ENCODE peak calls at places on chromosomes 6 and 20, in four cellular contexts. One of them, this sample, is unnamed.
A peak's percentile ranks its signal among the peaks of the same experiment; 100 is the strongest.

GRCh38 chr6:108872001-108872974 is 24.1 kb downstream of the ARMC2 start:
- DNase-seq in SK-N-SH: no peak
- DNase-seq in epithelial cell of esophagus: no peak
- DNase-seq in tibial nerve: no peak
- DNase-seq in this sample: no peak

GRCh38 chr6:52562915-52563314 is 13.9 kb downstream of the TRAM2 start:
- DNase-seq in SK-N-SH: no peak
- DNase-seq in epithelial cell of esophagus: no peak
- DNase-seq in tibial nerve: no peak
- DNase-seq in this sample: peak; percentile 80

GRCh38 chr6:142846883-142847287 is 98.1 kb downstream of the HIVEP2 start:
- DNase-seq in SK-N-SH: no peak
- DNase-seq in epithelial cell of esophagus: peak; percentile 91
- DNase-seq in tibial nerve: no peak
- DNase-seq in this sample: no peak

GRCh38 chr6:11592289-11592906 is 54.8 kb downstream of the TMEM170B start:
- DNase-seq in SK-N-SH: no peak
- DNase-seq in epithelial cell of esophagus: no peak
- DNase-seq in tibial nerve: no peak
- DNase-seq in this sample: no peak

GRCh38 chr20:829531-829930 is 4.0 kb upstream of the FAM110A start:
- DNase-seq in SK-N-SH: no peak
- DNase-seq in epithelial cell of esophagus: no peak
- DNase-seq in tibial nerve: no peak
- DNase-seq in this sample: no peak

GRCh38 chr6:90669420-90669819 is 82.5 kb upstream of the MAP3K7 start:
- DNase-seq in SK-N-SH: no peak
- DNase-seq in epithelial cell of esophagus: no peak
- DNase-seq in tibial nerve: no peak
- DNase-seq in this sample: no peak

GRCh38 chr6:127102299-127102698 is 16.2 kb upstream of the RSPO3 start:
- DNase-seq in SK-N-SH: no peak
- DNase-seq in epithelial cell of esophagus: peak; percentile 93
- DNase-seq in tibial nerve: no peak
- DNase-seq in this sample: no peak

GRCh38 chr20:44724423-44725091 is 9.4 kb downstream of the CCN5 start:
- DNase-seq in SK-N-SH: no peak
- DNase-seq in epithelial cell of esophagus: no peak
- DNase-seq in tibial nerve: no peak
- DNase-seq in this sample: no peak

GRCh38 chr20:63808964-63809674 is 21.9 kb downstream of the ZBTB46 start:
- DNase-seq in SK-N-SH: no peak
- DNase-seq in epithelial cell of esophagus: no peak
- DNase-seq in tibial nerve: no peak
- DNase-seq in this sample: no peak

GRCh38 chr6:209432-210103 is 82.7 kb upstream of the DUSP22 start:
- DNase-seq in SK-N-SH: no peak
- DNase-seq in epithelial cell of esophagus: no peak
- DNase-seq in tibial nerve: no peak
- DNase-seq in this sample: no peak

GRCh38 chr20:40467703-40468411 is 221.2 kb downstream of the MAFB start:
- DNase-seq in SK-N-SH: no peak
- DNase-seq in epithelial cell of esophagus: no peak
- DNase-seq in tibial nerve: no peak
- DNase-seq in this sample: no peak

GRCh38 chr6:89197141-89197540 is 20.0 kb downstream of the GABRR1 start:
- DNase-seq in SK-N-SH: no peak
- DNase-seq in epithelial cell of esophagus: no peak
- DNase-seq in tibial nerve: no peak
- DNase-seq in this sample: no peak

GRCh38 chr6:108441141-108441540 is 119.6 kb upstream of the FOXO3 start:
- DNase-seq in SK-N-SH: no peak
- DNase-seq in epithelial cell of esophagus: no peak
- DNase-seq in tibial nerve: no peak
- DNase-seq in this sample: no peak

GRCh38 chr6:3031857-3032256 is 32.2 kb downstream of the NQO2 start:
- DNase-seq in SK-N-SH: no peak
- DNase-seq in epithelial cell of esophagus: no peak
- DNase-seq in tibial nerve: no peak
- DNase-seq in this sample: no peak

GRCh38 chr6:90216081-90216977 is 80.3 kb downstream of the BACH2 start:
- DNase-seq in SK-N-SH: no peak
- DNase-seq in epithelial cell of esophagus: no peak
- DNase-seq in tibial nerve: peak; percentile 19
- DNase-seq in this sample: no peak

GRCh38 chr20:50237349-50237748 is 46.7 kb downstream of the CEBPB start:
- DNase-seq in SK-N-SH: no peak
- DNase-seq in epithelial cell of esophagus: no peak
- DNase-seq in tibial nerve: no peak
- DNase-seq in this sample: no peak

GRCh38 chr6:140071601-140072062 is 697.2 kb upstream of the CITED2 start:
- DNase-seq in SK-N-SH: no peak
- DNase-seq in epithelial cell of esophagus: no peak
- DNase-seq in tibial nerve: no peak
- DNase-seq in this sample: no peak

GRCh38 chr20:4593149-4593525 is 128.6 kb upstream of the PRND start:
- DNase-seq in SK-N-SH: no peak
- DNase-seq in epithelial cell of esophagus: no peak
- DNase-seq in tibial nerve: no peak
- DNase-seq in this sample: no peak

GRCh38 chr6:1575213-1576041 is 34.3 kb upstream of the FOXC1 start:
- DNase-seq in SK-N-SH: no peak
- DNase-seq in epithelial cell of esophagus: no peak
- DNase-seq in tibial nerve: peak; percentile 23
- DNase-seq in this sample: no peak

GRCh38 chr20:24700166-24700860 is 230.9 kb downstream of the SYNDIG1 start:
- DNase-seq in SK-N-SH: no peak
- DNase-seq in epithelial cell of esophagus: no peak
- DNase-seq in tibial nerve: peak; percentile 0
- DNase-seq in this sample: no peak

GRCh38 chr6:144283781-144284473 is 1.2 kb upstream of the UTRN start:
- DNase-seq in SK-N-SH: no peak
- DNase-seq in epithelial cell of esophagus: peak; percentile 14
- DNase-seq in tibial nerve: no peak
- DNase-seq in this sample: peak; percentile 61

GRCh38 chr6:77038801-77039200 is 424.5 kb downstream of the HTR1B start:
- DNase-seq in SK-N-SH: no peak
- DNase-seq in epithelial cell of esophagus: peak; percentile 29
- DNase-seq in tibial nerve: no peak
- DNase-seq in this sample: no peak

GRCh38 chr6:56954389-56955170 is at the start of gene BEND6:
- DNase-seq in SK-N-SH: peak; percentile 87
- DNase-seq in epithelial cell of esophagus: peak; percentile 72
- DNase-seq in tibial nerve: peak; percentile 9
- DNase-seq in this sample: no peak

GRCh38 chr20:43789593-43789992 is 62.8 kb upstream of the GTSF1L start:
- DNase-seq in SK-N-SH: no peak
- DNase-seq in epithelial cell of esophagus: no peak
- DNase-seq in tibial nerve: no peak
- DNase-seq in this sample: no peak

DNA sequence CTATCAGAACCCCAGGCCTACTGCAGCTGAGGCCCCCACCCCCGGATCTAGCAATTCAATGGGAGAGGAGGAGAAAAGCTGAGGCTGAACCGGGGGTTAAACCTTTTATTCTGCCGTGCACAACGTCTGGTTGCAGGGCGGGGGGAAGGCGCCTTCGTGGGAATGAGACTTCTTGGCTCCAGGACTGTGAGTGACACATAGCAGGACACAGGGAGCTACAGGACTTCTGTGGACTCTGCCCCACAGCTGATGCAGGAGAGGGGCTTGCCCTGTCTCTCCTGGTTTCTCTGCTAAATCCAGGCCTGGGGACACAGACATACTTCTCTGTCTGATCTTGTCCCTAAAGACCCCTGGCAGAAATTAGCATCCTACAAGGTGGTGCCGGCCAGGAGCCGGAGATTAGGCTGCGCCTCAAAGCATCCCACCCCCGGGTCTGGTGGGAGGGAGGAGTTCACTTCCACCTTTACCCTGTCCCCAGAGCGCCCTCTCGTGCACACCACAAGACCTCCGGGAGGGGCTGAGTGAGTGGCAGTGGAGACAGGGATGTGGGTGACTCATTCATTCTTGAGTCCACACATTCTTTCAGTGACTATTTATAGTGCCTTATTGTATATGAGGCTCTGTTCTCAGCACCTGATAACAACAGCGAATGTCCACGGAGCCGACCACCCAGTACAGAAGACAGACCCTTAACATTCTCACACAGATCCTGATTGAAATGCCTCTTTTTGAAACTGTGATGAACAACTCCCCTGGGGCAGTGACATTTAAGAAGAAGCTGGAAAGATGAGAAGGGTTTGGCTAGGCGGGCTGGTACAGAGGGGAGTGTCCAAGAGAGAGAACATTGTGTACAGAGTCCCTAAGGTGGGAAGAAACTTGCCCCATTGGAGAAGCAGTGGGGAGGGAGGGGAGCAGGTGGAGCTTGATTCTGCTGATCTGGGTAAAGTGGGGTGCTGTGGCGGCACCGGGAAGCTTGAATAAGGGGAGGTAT is 38.9 kb downstream of the GMPR start:
- DNase-seq in SK-N-SH: peak; percentile 33
- DNase-seq in epithelial cell of esophagus: peak; percentile 88
- DNase-seq in tibial nerve: peak; percentile 12
- DNase-seq in this sample: no peak
- H3K4me3 ChIP-seq in SK-N-SH: no peak overlapping the region
- H3K4me3 ChIP-seq in epithelial cell of esophagus: no peak overlapping the region
- H3K4me3 ChIP-seq in tibial nerve: no peak overlapping the region
- H3K4me3 ChIP-seq in this sample: no peak overlapping the region

GRCh38 chr6:163577404-163577803 is 162.9 kb downstream of the QKI start:
- DNase-seq in SK-N-SH: no peak
- DNase-seq in epithelial cell of esophagus: no peak
- DNase-seq in tibial nerve: no peak
- DNase-seq in this sample: no peak
- TF ChIP-seq CTCF in SK-N-SH: no peak
- TF ChIP-seq CTCF in epithelial cell of esophagus: no peak
- TF ChIP-seq CTCF in tibial nerve: no peak
- TF ChIP-seq CTCF in this sample: no peak

GRCh38 chr6:157461000-157461915 is 80.3 kb downstream of the ZDHHC14 start:
- DNase-seq in SK-N-SH: no peak
- DNase-seq in epithelial cell of esophagus: no peak
- DNase-seq in tibial nerve: no peak
- DNase-seq in this sample: no peak
- H3K4me3 ChIP-seq in SK-N-SH: no peak overlapping the region
- H3K4me3 ChIP-seq in epithelial cell of esophagus: no peak overlapping the region
- H3K4me3 ChIP-seq in tibial nerve: no peak overlapping the region
- H3K4me3 ChIP-seq in this sample: no peak overlapping the region

GRCh38 chr20:47024461-47024937 is 129.9 kb downstream of the EYA2 start:
- DNase-seq in SK-N-SH: no peak
- DNase-seq in epithelial cell of esophagus: no peak
- DNase-seq in tibial nerve: no peak
- DNase-seq in this sample: no peak

GRCh38 chr20:47029845-47030244 is 135.2 kb downstream of the EYA2 start:
- DNase-seq in SK-N-SH: no peak
- DNase-seq in epithelial cell of esophagus: no peak
- DNase-seq in tibial nerve: no peak
- DNase-seq in this sample: peak; percentile 95

GRCh38 chr20:47028487-47028886 is 133.8 kb downstream of the EYA2 start:
- DNase-seq in SK-N-SH: no peak
- DNase-seq in epithelial cell of esophagus: no peak
- DNase-seq in tibial nerve: no peak
- DNase-seq in this sample: no peak

GRCh38 chr20:47027456-47027855 is 132.8 kb downstream of the EYA2 start:
- DNase-seq in SK-N-SH: no peak
- DNase-seq in epithelial cell of esophagus: no peak
- DNase-seq in tibial nerve: no peak
- DNase-seq in this sample: no peak

DNA sequence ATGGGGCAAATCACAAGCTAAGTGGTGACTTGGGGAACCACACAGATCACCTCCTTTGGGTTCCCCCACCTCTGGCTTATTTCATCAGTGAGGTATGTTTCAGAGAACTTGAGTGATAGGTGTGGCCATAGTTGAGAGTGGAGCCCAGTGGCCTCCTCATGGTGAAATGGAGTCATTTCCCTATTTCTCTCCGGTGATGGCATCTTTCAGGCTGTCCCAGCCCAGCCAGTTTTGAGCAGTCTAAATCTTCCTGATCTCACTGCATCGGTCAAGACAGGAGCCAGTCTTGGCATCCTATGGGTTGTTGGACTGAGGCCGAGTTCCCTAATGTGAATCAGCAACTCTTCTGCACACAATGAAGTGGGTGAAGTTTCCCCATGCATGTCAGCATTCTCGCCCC is 132.4 kb downstream of the EYA2 start:
- DNase-seq in SK-N-SH: no peak
- DNase-seq in epithelial cell of esophagus: peak; percentile 42
- DNase-seq in tibial nerve: no peak
- DNase-seq in this sample: peak; percentile 87
- TF ChIP-seq CTCF in SK-N-SH: no peak
- TF ChIP-seq CTCF in epithelial cell of esophagus: no peak
- TF ChIP-seq CTCF in tibial nerve: no peak
- TF ChIP-seq CTCF in this sample: peak; percentile 12

DNA sequence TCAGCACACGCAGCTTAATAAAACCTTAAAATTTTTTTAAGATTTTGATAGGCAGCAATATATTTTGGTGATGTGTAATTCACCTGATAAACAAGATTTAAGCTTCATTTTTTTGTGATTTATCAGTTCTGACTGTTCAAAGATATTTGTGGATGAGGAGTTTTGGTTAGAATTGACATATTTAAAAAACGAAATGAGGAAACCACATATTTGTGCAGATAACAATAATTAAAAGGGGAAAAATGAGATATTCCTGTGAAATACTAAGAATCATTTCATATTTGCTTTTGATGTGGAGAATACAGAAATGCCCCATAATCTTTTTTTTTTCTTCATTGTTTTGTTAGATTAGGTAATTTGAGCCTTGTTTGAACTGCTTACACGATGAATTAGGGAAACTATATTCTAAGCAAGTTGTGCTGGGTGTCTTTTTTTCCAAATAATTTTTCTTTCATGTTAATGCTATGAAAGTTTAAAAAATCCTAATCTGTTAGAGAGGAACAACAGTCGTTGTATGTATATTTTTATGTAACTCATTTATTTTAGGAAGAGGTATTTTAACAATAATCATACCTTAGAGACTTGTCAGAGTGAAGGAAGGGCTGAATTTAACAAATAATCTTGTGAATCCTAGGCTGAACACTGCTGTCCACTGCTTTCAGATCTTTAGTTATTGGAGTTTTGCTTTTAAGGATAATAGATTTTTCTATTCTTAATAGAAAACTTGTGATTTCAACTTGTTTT is 4.0 kb downstream of the ARID1B start:
- DNase-seq in SK-N-SH: no peak
- DNase-seq in epithelial cell of esophagus: no peak
- DNase-seq in tibial nerve: no peak
- DNase-seq in this sample: no peak
- H3K4me3 ChIP-seq in SK-N-SH: peak overlapping the region; percentile 75
- H3K4me3 ChIP-seq in epithelial cell of esophagus: peak overlapping the region; percentile 77
- H3K4me3 ChIP-seq in tibial nerve: peak overlapping the region; percentile 17
- H3K4me3 ChIP-seq in this sample: no peak overlapping the region